ENCODE peak calls at places on chromosomes 4 and X, in ten cellular contexts. One of them, this sample, is unnamed.

GRCh38 chr4:184330008-184330400 is 112.3 kb upstream of the ENPP6 start:
- DNase-seq in AG09309: no peak
- DNase-seq in fibroblast of mammary gland: no peak
- DNase-seq in astrocyte: peak; percentile 29
- DNase-seq in NCI-H524: no peak
- DNase-seq in stimulated activated CD8-positive, alpha-beta memory T cell treated with anti-CD3 and anti-CD28 coated beads, Interleukin-4, amount 100 ng/mL, for 1 hour: no peak
- DNase-seq in NCI-H1417: no peak
- DNase-seq in NCI-H510A treated with DMSO at 0.1 percent for 48 hours: no peak
- DNase-seq in GDM1: no peak
- DNase-seq in colonic mucosa: no peak
- DNase-seq in this sample: no peak

GRCh38 chr4:98630804-98631454 is 27.5 kb downstream of the TSPAN5 start:
- DNase-seq in AG09309: no peak
- DNase-seq in fibroblast of mammary gland: peak; percentile 52
- DNase-seq in astrocyte: no peak
- DNase-seq in NCI-H524: no peak
- DNase-seq in stimulated activated CD8-positive, alpha-beta memory T cell treated with anti-CD3 and anti-CD28 coated beads, Interleukin-4, amount 100 ng/mL, for 1 hour: no peak
- DNase-seq in NCI-H1417: no peak
- DNase-seq in NCI-H510A treated with DMSO at 0.1 percent for 48 hours: no peak
- DNase-seq in GDM1: no peak
- DNase-seq in colonic mucosa: no peak
- DNase-seq in this sample: no peak

GRCh38 chr4:622996-623913 is 2.1 kb upstream of the PDE6B start:
- DNase-seq in AG09309: no peak
- DNase-seq in fibroblast of mammary gland: no peak
- DNase-seq in astrocyte: no peak
- DNase-seq in NCI-H524: no peak
- DNase-seq in stimulated activated CD8-positive, alpha-beta memory T cell treated with anti-CD3 and anti-CD28 coated beads, Interleukin-4, amount 100 ng/mL, for 1 hour: no peak
- DNase-seq in NCI-H1417: no peak
- DNase-seq in NCI-H510A treated with DMSO at 0.1 percent for 48 hours: no peak
- DNase-seq in GDM1: no peak
- DNase-seq in colonic mucosa: no peak
- DNase-seq in this sample: no peak

GRCh38 chr4:170420255-170420693 is 330.5 kb upstream of the AADAT start:
- DNase-seq in AG09309: no peak
- DNase-seq in fibroblast of mammary gland: peak; percentile 91
- DNase-seq in astrocyte: peak; percentile 8
- DNase-seq in NCI-H524: peak; percentile 1
- DNase-seq in stimulated activated CD8-positive, alpha-beta memory T cell treated with anti-CD3 and anti-CD28 coated beads, Interleukin-4, amount 100 ng/mL, for 1 hour: no peak
- DNase-seq in NCI-H1417: no peak
- DNase-seq in NCI-H510A treated with DMSO at 0.1 percent for 48 hours: no peak
- DNase-seq in GDM1: no peak
- DNase-seq in colonic mucosa: no peak
- DNase-seq in this sample: no peak

GRCh38 chrX:9832811-9833210 is 46.6 kb downstream of the SHROOM2 start:
- DNase-seq in AG09309: no peak
- DNase-seq in fibroblast of mammary gland: no peak
- DNase-seq in astrocyte: no peak
- DNase-seq in NCI-H524: peak; percentile 10
- DNase-seq in stimulated activated CD8-positive, alpha-beta memory T cell treated with anti-CD3 and anti-CD28 coated beads, Interleukin-4, amount 100 ng/mL, for 1 hour: no peak
- DNase-seq in NCI-H1417: no peak
- DNase-seq in NCI-H510A treated with DMSO at 0.1 percent for 48 hours: peak; percentile 38
- DNase-seq in GDM1: peak; percentile 0
- DNase-seq in colonic mucosa: no peak
- DNase-seq in this sample: no peak

GRCh38 chr4:121256887-121257426 is 92.8 kb upstream of the TNIP3 start:
- DNase-seq in AG09309: no peak
- DNase-seq in fibroblast of mammary gland: peak; percentile 11
- DNase-seq in astrocyte: no peak
- DNase-seq in NCI-H524: no peak
- DNase-seq in stimulated activated CD8-positive, alpha-beta memory T cell treated with anti-CD3 and anti-CD28 coated beads, Interleukin-4, amount 100 ng/mL, for 1 hour: no peak
- DNase-seq in NCI-H1417: no peak
- DNase-seq in NCI-H510A treated with DMSO at 0.1 percent for 48 hours: no peak
- DNase-seq in GDM1: no peak
- DNase-seq in colonic mucosa: no peak
- DNase-seq in this sample: no peak

GRCh38 chrX:150410513-150410912 is 47.4 kb downstream of the MAMLD1 start:
- DNase-seq in AG09309: no peak
- DNase-seq in fibroblast of mammary gland: no peak
- DNase-seq in astrocyte: no peak
- DNase-seq in NCI-H524: no peak
- DNase-seq in stimulated activated CD8-positive, alpha-beta memory T cell treated with anti-CD3 and anti-CD28 coated beads, Interleukin-4, amount 100 ng/mL, for 1 hour: no peak
- DNase-seq in NCI-H1417: no peak
- DNase-seq in NCI-H510A treated with DMSO at 0.1 percent for 48 hours: no peak
- DNase-seq in GDM1: no peak
- DNase-seq in colonic mucosa: no peak
- DNase-seq in this sample: no peak

GRCh38 chrX:4706961-4707360 is 993.5 kb upstream of the PRKX start:
- DNase-seq in AG09309: no peak
- DNase-seq in fibroblast of mammary gland: no peak
- DNase-seq in astrocyte: no peak
- DNase-seq in NCI-H524: no peak
- DNase-seq in stimulated activated CD8-positive, alpha-beta memory T cell treated with anti-CD3 and anti-CD28 coated beads, Interleukin-4, amount 100 ng/mL, for 1 hour: no peak
- DNase-seq in NCI-H1417: no peak
- DNase-seq in NCI-H510A treated with DMSO at 0.1 percent for 48 hours: no peak
- DNase-seq in GDM1: no peak
- DNase-seq in colonic mucosa: no peak
- DNase-seq in this sample: no peak

GRCh38 chrX:64580035-64580434 is 184.8 kb upstream of the MTMR8 start:
- DNase-seq in AG09309: no peak
- DNase-seq in fibroblast of mammary gland: no peak
- DNase-seq in astrocyte: no peak
- DNase-seq in NCI-H524: peak; percentile 84
- DNase-seq in stimulated activated CD8-positive, alpha-beta memory T cell treated with anti-CD3 and anti-CD28 coated beads, Interleukin-4, amount 100 ng/mL, for 1 hour: no peak
- DNase-seq in NCI-H1417: no peak
- DNase-seq in NCI-H510A treated with DMSO at 0.1 percent for 48 hours: no peak
- DNase-seq in GDM1: no peak
- DNase-seq in colonic mucosa: no peak
- DNase-seq in this sample: no peak

GRCh38 chrX:154732421-154733071 is 18.3 kb downstream of the GAB3 start:
- DNase-seq in AG09309: no peak
- DNase-seq in fibroblast of mammary gland: peak; percentile 77
- DNase-seq in astrocyte: peak; percentile 81
- DNase-seq in NCI-H524: no peak
- DNase-seq in stimulated activated CD8-positive, alpha-beta memory T cell treated with anti-CD3 and anti-CD28 coated beads, Interleukin-4, amount 100 ng/mL, for 1 hour: no peak
- DNase-seq in NCI-H1417: no peak
- DNase-seq in NCI-H510A treated with DMSO at 0.1 percent for 48 hours: no peak
- DNase-seq in GDM1: peak; percentile 45
- DNase-seq in colonic mucosa: no peak
- DNase-seq in this sample: no peak

GRCh38 chr4:98516042-98516440 is 142.4 kb downstream of the TSPAN5 start:
- DNase-seq in AG09309: peak; percentile 49
- DNase-seq in fibroblast of mammary gland: peak; percentile 92
- DNase-seq in astrocyte: peak; percentile 94
- DNase-seq in NCI-H524: no peak
- DNase-seq in stimulated activated CD8-positive, alpha-beta memory T cell treated with anti-CD3 and anti-CD28 coated beads, Interleukin-4, amount 100 ng/mL, for 1 hour: no peak
- DNase-seq in NCI-H1417: no peak
- DNase-seq in NCI-H510A treated with DMSO at 0.1 percent for 48 hours: no peak
- DNase-seq in GDM1: no peak
- DNase-seq in colonic mucosa: no peak
- DNase-seq in this sample: no peak

GRCh38 chr4:6221851-6222760 is 21.8 kb upstream of the JAKMIP1 start:
- DNase-seq in AG09309: no peak
- DNase-seq in fibroblast of mammary gland: peak; percentile 14
- DNase-seq in astrocyte: no peak
- DNase-seq in NCI-H524: peak; percentile 15
- DNase-seq in stimulated activated CD8-positive, alpha-beta memory T cell treated with anti-CD3 and anti-CD28 coated beads, Interleukin-4, amount 100 ng/mL, for 1 hour: no peak
- DNase-seq in NCI-H1417: peak; percentile 88
- DNase-seq in NCI-H510A treated with DMSO at 0.1 percent for 48 hours: peak; percentile 33
- DNase-seq in GDM1: no peak
- DNase-seq in colonic mucosa: peak; percentile 35
- DNase-seq in this sample: peak; percentile 54

GRCh38 chrX:140664939-140665338 is 44.6 kb upstream of the LINC00632 start:
- DNase-seq in AG09309: no peak
- DNase-seq in fibroblast of mammary gland: peak; percentile 16
- DNase-seq in astrocyte: peak; percentile 10
- DNase-seq in NCI-H524: peak; percentile 3
- DNase-seq in stimulated activated CD8-positive, alpha-beta memory T cell treated with anti-CD3 and anti-CD28 coated beads, Interleukin-4, amount 100 ng/mL, for 1 hour: no peak
- DNase-seq in NCI-H1417: no peak
- DNase-seq in NCI-H510A treated with DMSO at 0.1 percent for 48 hours: peak; percentile 0
- DNase-seq in GDM1: no peak
- DNase-seq in colonic mucosa: no peak
- DNase-seq in this sample: no peak

This sample was measured in NCI-H2029 treated with DMSO at 0.1 percent for 48 hours.